ENCODE peak calls at places on chromosomes 3 and 15, in nine cellular contexts. J is IMR-90; G is astrocyte; O is CD8-positive, alpha-beta T cell; S is CD8-positive, alpha-beta memory T cell; V is fibroblast of lung; P is cardiac muscle cell; Z is neural progenitor cell; I is Panc1. Q is an unnamed sample.

GRCh38 chr3:172279191-172279640 is 169.0 kb downstream of the GHSR start:
- DNase-seq in J (no peak), G (peak; percentile 64), O (no peak), S (no peak), V (no peak), P (no peak), Z (peak; percentile 7), I (no peak), Q (no peak)

GRCh38 chr3:150627557-150627956 is 24.4 kb downstream of the SELENOT start:
- DNase-seq in J (peak; percentile 40), G (peak; percentile 34), O (no peak), S (no peak), V (peak; percentile 86), P (peak; percentile 14), Z (no peak), I (no peak), Q (no peak)

GRCh38 chr3:70811880-70812279 is 499.4 kb upstream of the MDFIC2 start:
- DNase-seq in J (peak; percentile 81), G (peak; percentile 80), O (no peak), S (peak; percentile 7), V (peak; percentile 91), P (no peak), Z (no peak), I (no peak), Q (no peak)

GRCh38 chr3:19147905-19148767 is at the start of gene KCNH8:
- DNase-seq in J (no peak), G (no peak), O (no peak), S (peak; percentile 11), V (no peak), P (peak; percentile 56), Z (peak; percentile 66), I (no peak), Q (no peak)

GRCh38 chr15:25643120-25643519 is 204.3 kb upstream of the UBE3A start:
- DNase-seq in J (no peak), G (no peak), O (no peak), S (no peak), V (no peak), P (no peak), Z (peak; percentile 70), I (no peak), Q (no peak)

GRCh38 chr3:175005881-175006280 is 146.7 kb downstream of the NAALADL2 start:
- DNase-seq in J (no peak), G (no peak), O (no peak), S (no peak), V (peak; percentile 41), P (no peak), Z (no peak), I (no peak), Q (no peak)

GRCh38 chr3:129534428-129535027 is 6.1 kb downstream of the RHO start:
- DNase-seq in J (no peak), G (no peak), O (no peak), S (no peak), V (no peak), P (no peak), Z (no peak), I (no peak), Q (no peak)

GRCh38 chr3:139102606-139103005 is 57.9 kb upstream of the PRR23C start:
- DNase-seq in J (no peak), G (no peak), O (no peak), S (no peak), V (no peak), P (no peak), Z (no peak), I (no peak), Q (no peak)

GRCh38 chr3:160473233-160473632 is 23.6 kb upstream of the TRIM59 start:
- DNase-seq in J (peak; percentile 85), G (peak; percentile 96), O (no peak), S (no peak), V (peak; percentile 55), P (no peak), Z (no peak), I (no peak), Q (no peak)

GRCh38 chr15:69934607-69935006 is 163.1 kb downstream of the TLE3 start:
- DNase-seq in J (no peak), G (no peak), O (no peak), S (no peak), V (no peak), P (no peak), Z (no peak), I (no peak), Q (no peak)

GRCh38 chr15:81813215-81813614 is 232.6 kb downstream of the MEX3B start:
- DNase-seq in J (no peak), G (no peak), O (no peak), S (no peak), V (peak; percentile 8), P (no peak), Z (peak; percentile 38), I (no peak), Q (peak; percentile 26)

GRCh38 chr15:60407406-60407805 is 9.6 kb upstream of the ANXA2 start:
- DNase-seq in J (peak; percentile 91), G (peak; percentile 91), O (no peak), S (no peak), V (peak; percentile 72), P (no peak), Z (no peak), I (no peak), Q (peak; percentile 96)

GRCh38 chr15:60412026-60412425 is 14.2 kb upstream of the ANXA2 start:
- DNase-seq in J (no peak), G (no peak), O (no peak), S (no peak), V (no peak), P (no peak), Z (no peak), I (no peak), Q (no peak)

GRCh38 chr15:60405405-60405804 is 7.6 kb upstream of the ANXA2 start:
- DNase-seq in J (no peak), G (no peak), O (no peak), S (no peak), V (no peak), P (no peak), Z (no peak), I (no peak), Q (no peak)

GRCh38 chr15:60408438-60409105 is 10.8 kb upstream of the ANXA2 start:
- DNase-seq in J (peak; percentile 88), G (peak; percentile 86), O (no peak), S (no peak), V (peak; percentile 84), P (no peak), Z (no peak), I (no peak), Q (peak; percentile 86)

GRCh38 chr15:60406513-60407124 is 8.8 kb upstream of the ANXA2 start:
- DNase-seq in J (no peak), G (no peak), O (no peak), S (no peak), V (no peak), P (no peak), Z (no peak), I (no peak), Q (no peak)
- H3K27ac ChIP-seq in J (no peak overlapping the region), G (peak overlapping the region; percentile 64), O (no peak overlapping the region), S (no peak overlapping the region), V (peak overlapping the region; percentile 57), P (peak overlapping the region; percentile 31), Z (no peak overlapping the region), I (peak overlapping the region; percentile 12), Q (peak overlapping the region; percentile 77)

DNA sequence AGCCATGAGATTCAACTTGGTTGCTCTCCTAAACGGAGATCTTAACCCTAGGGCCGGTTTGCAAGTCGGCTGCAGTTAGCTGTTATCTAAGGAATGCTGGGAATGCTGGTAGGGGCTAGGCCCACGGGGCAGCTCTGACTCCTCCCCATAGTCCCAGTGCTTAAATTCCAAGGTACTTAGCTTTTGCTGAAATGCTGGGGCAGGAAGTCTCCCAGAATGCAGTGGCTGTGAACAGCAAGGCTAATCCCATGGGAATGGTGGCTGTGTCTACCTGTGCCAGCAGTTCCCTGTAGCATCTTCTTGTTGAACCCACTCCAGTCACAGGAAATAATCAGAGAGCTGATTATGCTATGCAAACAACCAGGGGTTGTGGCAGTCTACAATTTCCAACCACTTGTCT is 102.5 kb upstream of the TJP1 start:
- DNase-seq in J (peak; percentile 83), G (peak; percentile 89), O (no peak), S (no peak), V (peak; percentile 53), P (peak; percentile 93), Z (peak; percentile 88), I (no peak), Q (peak; percentile 78)
- H3K27ac ChIP-seq in J (peak overlapping the region; percentile 89), G (peak overlapping the region; percentile 73), O (no peak overlapping the region), S (no peak overlapping the region), V (no peak overlapping the region), P (peak overlapping the region; percentile 97), Z (no peak overlapping the region), I (no peak overlapping the region), Q (peak overlapping the region; percentile 69)

GRCh38 chr3:101984356-101984755 is 135.0 kb downstream of the NFKBIZ start:
- DNase-seq in J (no peak), G (no peak), O (no peak), S (no peak), V (no peak), P (no peak), Z (no peak), I (no peak), Q (no peak)

GRCh38 chr3:101994386-101994785 is 145.1 kb downstream of the NFKBIZ start:
- DNase-seq in J (no peak), G (no peak), O (no peak), S (no peak), V (no peak), P (no peak), Z (no peak), I (no peak), Q (peak; percentile 60)

GRCh38 chr3:101988591-101988990 is 139.3 kb downstream of the NFKBIZ start:
- DNase-seq in J (no peak), G (no peak), O (no peak), S (no peak), V (no peak), P (no peak), Z (no peak), I (no peak), Q (no peak)

GRCh38 chr3:101992861-101993260 is 143.5 kb downstream of the NFKBIZ start:
- DNase-seq in J (no peak), G (peak; percentile 71), O (no peak), S (no peak), V (no peak), P (no peak), Z (no peak), I (no peak), Q (no peak)

GRCh38 chr3:101989578-101990200 is 140.4 kb downstream of the NFKBIZ start:
- DNase-seq in J (no peak), G (no peak), O (no peak), S (no peak), V (no peak), P (no peak), Z (no peak), I (no peak), Q (no peak)
- H3K27ac ChIP-seq in J (no peak overlapping the region), G (no peak overlapping the region), O (no peak overlapping the region), S (no peak overlapping the region), V (no peak overlapping the region), P (peak overlapping the region; percentile 11), Z (no peak overlapping the region), I (no peak overlapping the region), Q (no peak overlapping the region)

GRCh38 chr3:136802481-136802996 is 16.4 kb upstream of the SLC35G2 start:
- DNase-seq in J (peak; percentile 16), G (peak; percentile 43), O (no peak), S (no peak), V (peak; percentile 36), P (peak; percentile 19), Z (no peak), I (no peak), Q (no peak)
- H3K27ac ChIP-seq in J (no peak overlapping the region), G (no peak overlapping the region), O (no peak overlapping the region), S (no peak overlapping the region), V (no peak overlapping the region), P (peak overlapping the region; percentile 72), Z (no peak overlapping the region), I (no peak overlapping the region), Q (no peak overlapping the region)

Q was measured in RWPE1.